ENCODE peak calls at places on chromosomes 6 and 20, in five cellular contexts. D is body of pancreas, U is IMR-90, Z is H1, I is A549. V is an unnamed sample.

GRCh38 chr20:50844430-50845100 is 49.7 kb downstream of the BCAS4 start:
- DNase-seq in D (peak), U (peak), Z (no peak), I (peak), V (no peak)

GRCh38 chr6:6654599-6655575 is 66.4 kb downstream of the LY86 start:
- DNase-seq in D (no peak), U (no peak), Z (no peak), I (no peak), V (peak)

GRCh38 chr20:47725248-47725973 is 59.9 kb downstream of the SULF2 start:
- DNase-seq in D (peak), U (peak), Z (peak), I (peak), V (peak)

GRCh38 chr6:100775667-100776066 is 105.5 kb downstream of the ASCC3 start:
- DNase-seq in D (no peak), U (no peak), Z (no peak), I (no peak), V (no peak)

GRCh38 chr6:154622618-154623336 is 110.4 kb upstream of the SCAF8 start:
- DNase-seq in D (peak), U (no peak), Z (no peak), I (no peak), V (no peak)

GRCh38 chr6:101393291-101394251 is at the start of gene GRIK2:
- DNase-seq in D (peak), U (peak), Z (peak), I (peak), V (peak)

GRCh38 chr6:138088307-138088744 is 18.9 kb downstream of the PERP start:
- DNase-seq in D (peak), U (peak), Z (no peak), I (peak), V (no peak)

GRCh38 chr6:157253017-157253416 is 70.3 kb downstream of the TMEM242 start:
- DNase-seq in D (no peak), U (no peak), Z (no peak), I (no peak), V (no peak)

GRCh38 chr6:7468382-7469081 is 72.9 kb upstream of the DSP start:
- DNase-seq in D (no peak), U (peak), Z (no peak), I (peak), V (peak)

GRCh38 chr6:84486526-84486925 is 259.1 kb upstream of the CEP162 start:
- DNase-seq in D (no peak), U (no peak), Z (no peak), I (no peak), V (no peak)
- TF ChIP-seq CTCF in D (no peak), U (no peak), Z (no peak), I (no peak), V (no peak)

GRCh38 chr6:85460951-85461805 is 11.3 kb downstream of the NT5E start:
- DNase-seq in D (no peak), U (no peak), Z (no peak), I (no peak), V (no peak)

GRCh38 chr6:85458782-85459181 is 8.9 kb downstream of the NT5E start:
- DNase-seq in D (peak), U (no peak), Z (no peak), I (no peak), V (no peak)

GRCh38 chr6:85459224-85459901 is 9.5 kb downstream of the NT5E start:
- DNase-seq in D (no peak), U (peak), Z (no peak), I (no peak), V (no peak)

GRCh38 chr6:85461806-85462185 is 11.9 kb downstream of the NT5E start:
- DNase-seq in D (no peak), U (no peak), Z (no peak), I (no peak), V (no peak)

GRCh38 chr6:85460154-85460950 is 10.5 kb downstream of the NT5E start:
- DNase-seq in D (no peak), U (no peak), Z (no peak), I (no peak), V (no peak)
- TF ChIP-seq POLR2A in D (no peak), U (peak), Z (no peak), I (no peak), V (no peak)

GRCh38 chr6:143449082-143449481 is 1.4 kb downstream of the ADAT2 start:
- DNase-seq in D (no peak), U (no peak), Z (no peak), I (no peak), V (no peak)
- H3K4me3 ChIP-seq in D (no peak), U (no peak), Z (peak), I (no peak), V (no peak)

GRCh38 chr6:41724638-41725501 is 10.5 kb downstream of the TFEB start:
- DNase-seq in D (no peak), U (no peak), Z (no peak), I (no peak), V (no peak)
- TF ChIP-seq CTCF in D (no peak), U (no peak), Z (peak), I (no peak), V (no peak)

GRCh38 chr20:44310664-44311639 is at the start of gene FITM2:
- DNase-seq in D (peak), U (peak), Z (peak), I (peak), V (peak)
- TF ChIP-seq POLR2A in D (peak), U (peak), Z (no peak), I (peak), V (peak)

DNA sequence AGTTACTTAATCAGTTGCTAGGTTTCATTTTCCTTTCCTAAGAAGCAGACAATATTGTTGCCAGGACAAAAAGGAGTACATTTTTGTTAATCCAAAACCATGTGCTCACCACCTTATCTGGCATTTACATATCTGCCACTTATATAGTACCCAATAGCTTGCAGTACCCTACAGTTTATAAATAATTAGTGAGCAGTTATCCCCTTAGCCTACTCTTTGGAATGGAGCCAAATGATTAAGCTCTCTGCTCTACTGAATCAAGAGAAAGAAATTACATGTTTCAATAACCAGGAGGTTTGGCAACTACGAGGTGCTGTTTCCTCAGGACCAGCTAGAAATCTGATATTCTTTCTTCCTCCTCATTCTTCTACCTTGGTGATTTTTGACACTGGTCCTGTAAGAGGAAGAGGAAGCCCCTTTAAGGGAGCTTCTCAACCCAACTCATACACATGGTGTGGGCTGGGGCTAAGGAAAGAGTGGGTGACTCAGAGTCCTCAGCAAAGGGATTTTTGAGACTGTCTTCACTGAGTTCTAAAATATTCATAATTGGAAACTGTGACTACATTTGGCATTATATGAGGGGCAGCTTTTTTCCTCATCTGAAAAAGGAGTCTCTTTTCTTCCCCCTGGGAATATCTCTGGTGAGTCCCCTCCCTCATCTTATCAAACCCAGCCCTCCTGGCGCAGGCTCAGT is 1.5 kb downstream of the ZNFX1 start:
- DNase-seq in D (no peak), U (peak), Z (no peak), I (no peak), V (peak)
- H3K4me3 ChIP-seq in D (no peak), U (peak), Z (no peak), I (peak), V (peak)

DNA sequence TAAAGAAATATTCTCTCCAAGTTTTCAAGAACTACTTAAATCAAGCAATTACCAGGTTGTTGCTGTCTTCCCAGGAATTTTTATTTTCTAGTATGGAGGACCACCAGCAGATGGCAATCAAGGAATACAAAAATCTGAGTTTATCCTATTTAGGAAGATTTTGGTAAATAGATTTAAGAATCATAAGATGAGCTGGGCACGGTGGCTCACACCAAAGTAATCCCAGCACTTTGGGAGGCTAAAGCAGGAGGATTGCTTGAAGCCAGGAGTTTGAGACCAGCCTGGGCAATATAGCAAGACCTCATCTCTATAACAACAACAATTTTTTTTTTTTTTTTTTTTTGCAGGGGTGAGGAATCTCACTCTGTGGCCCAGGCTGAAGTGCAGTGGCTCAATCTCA is 19.3 kb upstream of the SEC63 start:
- DNase-seq in D (no peak), U (peak), Z (no peak), I (no peak), V (no peak)
- TF ChIP-seq CTCF in D (peak), U (peak), Z (peak), I (peak), V (peak)